ENCODE peak calls at places on chromosomes 13 and 19, in six cellular contexts. F is GM13977, X is NCI-H345, J is NCI-H510A, I is kidney glomerular epithelial cell, S is nephron progenitor cell. Y is an unnamed sample.

GRCh38 chr13:46492946-46493345 is 60.0 kb upstream of the LRCH1 start:
- DNase-seq in F (peak), X (peak), J (no peak), I (peak), S (peak), Y (peak)

GRCh38 chr13:21033866-21034601 is 27.4 kb downstream of the LATS2 start:
- DNase-seq in F (no peak), X (no peak), J (no peak), I (peak), S (no peak), Y (no peak)

GRCh38 chr19:16115309-16116039 is 3.8 kb downstream of the RAB8A start:
- DNase-seq in F (no peak), X (no peak), J (no peak), I (no peak), S (no peak), Y (no peak)

GRCh38 chr19:16023558-16023915 is 52.8 kb upstream of the TPM4 start:
- DNase-seq in F (no peak), X (no peak), J (no peak), I (no peak), S (no peak), Y (no peak)

GRCh38 chr19:2711175-2711936 is 8.9 kb upstream of the GNG7 start:
- DNase-seq in F (no peak), X (no peak), J (no peak), I (no peak), S (no peak), Y (no peak)

GRCh38 chr19:5130371-5131030 is 161.6 kb downstream of the KDM4B start:
- DNase-seq in F (peak), X (no peak), J (no peak), I (no peak), S (no peak), Y (no peak)

GRCh38 chr19:50461066-50461875 is 15.0 kb upstream of the EMC10 start:
- DNase-seq in F (peak), X (peak), J (no peak), I (peak), S (peak), Y (peak)

GRCh38 chr13:36174923-36175322 is 39.4 kb downstream of the SOHLH2 start:
- DNase-seq in F (no peak), X (no peak), J (no peak), I (no peak), S (no peak), Y (no peak)

GRCh38 chr13:50672025-50672424 is 171.5 kb downstream of the DLEU7 start:
- DNase-seq in F (no peak), X (no peak), J (no peak), I (no peak), S (no peak), Y (no peak)

GRCh38 chr19:21463449-21464105 is 41.8 kb upstream of the ZNF429 start:
- DNase-seq in F (peak), X (no peak), J (peak), I (peak), S (peak), Y (peak)

GRCh38 chr13:60463787-60464186 is 66.8 kb downstream of the TDRD3 start:
- DNase-seq in F (no peak), X (no peak), J (no peak), I (no peak), S (no peak), Y (no peak)

GRCh38 chr19:49398931-49399330 is 10.9 kb downstream of the KASH5 start:
- DNase-seq in F (no peak), X (no peak), J (no peak), I (no peak), S (no peak), Y (no peak)

GRCh38 chr13:77829963-77830362 is 88.7 kb downstream of the EDNRB start:
- DNase-seq in F (no peak), X (no peak), J (no peak), I (no peak), S (no peak), Y (no peak)

GRCh38 chr13:112889351-112890290 is 79.4 kb upstream of the MCF2L start:
- DNase-seq in F (no peak), X (no peak), J (no peak), I (no peak), S (no peak), Y (no peak)

GRCh38 chr19:32339988-32340874 is 5.2 kb upstream of the ZNF507 start:
- DNase-seq in F (peak), X (peak), J (peak), I (peak), S (peak), Y (peak)

GRCh38 chr13:30906411-30906990 is 430 bp downstream of the MEDAG start:
- DNase-seq in F (no peak), X (no peak), J (no peak), I (no peak), S (peak), Y (no peak)

GRCh38 chr19:10936661-10937084 is 8.1 kb downstream of the TIMM29 start:
- DNase-seq in F (peak), X (peak), J (peak), I (peak), S (peak), Y (peak)

GRCh38 chr13:20395061-20395916 is 130.4 kb downstream of the CRYL1 start:
- DNase-seq in F (peak), X (no peak), J (no peak), I (no peak), S (no peak), Y (no peak)

GRCh38 chr13:114005206-114005720 is 31.4 kb upstream of the C13orf46 start:
- DNase-seq in F (no peak), X (no peak), J (no peak), I (no peak), S (no peak), Y (no peak)

GRCh38 chr13:40615619-40616018 is 50.8 kb downstream of the FOXO1 start:
- DNase-seq in F (no peak), X (no peak), J (no peak), I (no peak), S (no peak), Y (no peak)

GRCh38 chr13:87274209-87274819 is 396.9 kb upstream of the SLITRK5 start:
- DNase-seq in F (peak), X (peak), J (peak), I (peak), S (peak), Y (peak)

GRCh38 chr13:50631041-50631440 is 212.5 kb downstream of the DLEU7 start:
- DNase-seq in F (no peak), X (no peak), J (no peak), I (no peak), S (no peak), Y (no peak)

GRCh38 chr13:49098198-49098597 is 121.9 kb upstream of the MLNR start:
- DNase-seq in F (no peak), X (no peak), J (no peak), I (peak), S (no peak), Y (no peak)

GRCh38 chr19:7381073-7381390 is 32.3 kb downstream of the ARHGEF18 start:
- DNase-seq in F (no peak), X (no peak), J (no peak), I (no peak), S (no peak), Y (no peak)

GRCh38 chr13:96551540-96551939 is 442.7 kb downstream of the OXGR1 start:
- DNase-seq in F (no peak), X (peak), J (peak), I (no peak), S (peak), Y (peak)

GRCh38 chr13:91381371-91381770 is 17.1 kb upstream of the GPC5 start:
- DNase-seq in F (no peak), X (no peak), J (no peak), I (peak), S (no peak), Y (peak)

GRCh38 chr13:31653730-31654129 is 85.6 kb upstream of the RXFP2 start:
- DNase-seq in F (no peak), X (no peak), J (no peak), I (no peak), S (no peak), Y (no peak)

GRCh38 chr13:100063333-100063732 is 25.6 kb upstream of the PCCA start:
- DNase-seq in F (no peak), X (no peak), J (no peak), I (no peak), S (no peak), Y (no peak)

GRCh38 chr13:23510979-23511735 is 59.1 kb upstream of the TNFRSF19 start:
- DNase-seq in F (peak), X (peak), J (no peak), I (peak), S (peak), Y (no peak)

GRCh38 chr19:3612901-3613741 is 6.4 kb upstream of the TBXA2R start:
- DNase-seq in F (no peak), X (no peak), J (no peak), I (no peak), S (peak), Y (no peak)

GRCh38 chr19:3387645-3388589 is 21.5 kb downstream of the NFIC start:
- DNase-seq in F (no peak), X (peak), J (peak), I (peak), S (no peak), Y (peak)

GRCh38 chr19:47124937-47125668 is 5.5 kb upstream of the SAE1 start:
- DNase-seq in F (peak), X (peak), J (peak), I (peak), S (no peak), Y (peak)